ENCODE peak calls at places on chromosomes 7 and 10, in six cellular contexts. T, R, F, P, L and D are unnamed samples. For H3K36me3, the result is how much of the 10 kb centered on the place peaks cover.

GRCh38 chr7:123974326-123974908 is 49.4 kb downstream of the SPAM1 start:
- DNase-seq in T (no peak), R (no peak), F (no peak), P (no peak), L (no peak), D (no peak)

GRCh38 chr7:42493436-42494198 is 256.6 kb upstream of the GLI3 start:
- DNase-seq in T (peak), R (peak), F (peak), P (peak), L (peak), D (peak)

GRCh38 chr10:32055478-32056135 is 618 bp downstream of the KIF5B start:
- DNase-seq in T (peak), R (peak), F (peak), P (peak), L (peak), D (no peak)

GRCh38 chr7:141590666-141591065 is 39.5 kb downstream of the AGK start:
- DNase-seq in T (no peak), R (no peak), F (no peak), P (no peak), L (no peak), D (no peak)

GRCh38 chr10:27944005-27944404 is 54.9 kb downstream of the ODAD2 start:
- DNase-seq in T (no peak), R (no peak), F (no peak), P (no peak), L (no peak), D (no peak)

GRCh38 chr7:140314571-140315480 is 83.5 kb downstream of the SLC37A3 start:
- DNase-seq in T (no peak), R (no peak), F (no peak), P (peak), L (no peak), D (no peak)

GRCh38 chr10:78177013-78177370 is 143.3 kb downstream of the RPS24 start:
- DNase-seq in T (no peak), R (no peak), F (no peak), P (no peak), L (no peak), D (no peak)

GRCh38 chr10:70605153-70605552 is 2.6 kb upstream of the PRF1 start:
- DNase-seq in T (no peak), R (no peak), F (no peak), P (no peak), L (no peak), D (no peak)

GRCh38 chr10:79452174-79452611 is 6.8 kb upstream of the ZCCHC24 start:
- DNase-seq in T (peak), R (no peak), F (no peak), P (peak), L (no peak), D (no peak)

GRCh38 chr10:78977761-78978305 is 90.9 kb upstream of the ZMIZ1 start:
- DNase-seq in T (peak), R (peak), F (no peak), P (peak), L (peak), D (peak)

GRCh38 chr10:5588603-5589002 is 63.8 kb downstream of the CALML3 start:
- DNase-seq in T (no peak), R (no peak), F (no peak), P (no peak), L (no peak), D (no peak)

GRCh38 chr10:97222346-97222961 is 36.7 kb upstream of the SLIT1 start:
- DNase-seq in T (peak), R (no peak), F (no peak), P (no peak), L (peak), D (no peak)
- H3K4me3 ChIP-seq in T (no peak), R (no peak), F (no peak), P (no peak), L (no peak), D (no peak)

GRCh38 chr10:15150563-15150962 is 17.9 kb downstream of the NMT2 start:
- DNase-seq in T (no peak), R (no peak), F (no peak), P (no peak), L (no peak), D (no peak)
- H3K36me3 ChIP-seq in T (under half), R (under half), F (under half), P (under half), L (under half), D (under half)

GRCh38 chr10:130350996-130351395 is 214.8 kb downstream of the GLRX3 start:
- DNase-seq in T (no peak), R (no peak), F (no peak), P (no peak), L (no peak), D (no peak)

GRCh38 chr10:130353928-130354327 is 217.7 kb downstream of the GLRX3 start:
- DNase-seq in T (no peak), R (no peak), F (no peak), P (no peak), L (no peak), D (no peak)

GRCh38 chr10:130354555-130354954 is 218.4 kb downstream of the GLRX3 start:
- DNase-seq in T (no peak), R (no peak), F (no peak), P (no peak), L (no peak), D (no peak)

GRCh38 chr10:130351466-130352290 is 215.5 kb downstream of the GLRX3 start:
- DNase-seq in T (no peak), R (no peak), F (no peak), P (no peak), L (no peak), D (no peak)

DNA sequence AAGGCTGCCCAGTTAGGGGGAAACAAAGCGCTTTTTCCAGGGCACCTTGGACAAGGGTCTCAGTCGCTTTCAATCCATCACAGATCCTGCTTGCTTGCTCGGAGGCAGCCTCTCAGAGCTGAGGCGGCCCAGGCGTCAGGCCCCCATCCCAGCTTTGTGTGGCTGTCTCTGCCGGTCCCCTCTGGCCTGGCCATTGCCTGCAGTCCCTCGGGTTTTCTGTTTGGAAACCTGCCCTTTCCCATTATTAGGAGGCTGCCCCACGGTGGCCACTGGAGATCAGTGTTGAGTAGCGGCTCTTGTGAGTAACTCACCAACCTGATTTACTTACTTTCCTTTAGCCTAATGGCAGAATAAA is 216.1 kb downstream of the GLRX3 start:
- DNase-seq in T (no peak), R (no peak), F (no peak), P (no peak), L (no peak), D (no peak)
- TF ChIP-seq CTCF in T (no peak), R (no peak), F (no peak), P (no peak), L (no peak), D (no peak)

GRCh38 chr10:86671985-86672710 is 3.8 kb downstream of the LDB3 start:
- DNase-seq in T (peak), R (no peak), F (peak), P (peak), L (no peak), D (no peak)
- H3K4me3 ChIP-seq in T (no peak), R (no peak), F (peak), P (no peak), L (peak), D (no peak)

GRCh38 chr7:503046-503574 is 16.5 kb downstream of the PDGFA start:
- DNase-seq in T (no peak), R (no peak), F (no peak), P (no peak), L (no peak), D (no peak)
- H3K36me3 ChIP-seq in T (under half), R (under half), F (under half), P (under half), L (half or more), D (under half)